ENCODE peak calls at places on chromosome 12, in nine cellular contexts. F is NCI-H2081; O is Right ventricle myocardium superior; Z is HTR-8/SVneo; D is EL; H is T-helper 17 cell; I is effector CD4-positive, alpha-beta T cell; V is C1 segment of cervical spinal cord; X is stimulated activated CD8-positive, alpha-beta memory T cell treated with anti-CD3 and anti-CD28 coated beads, Interleukin-4, amount 100 ng/mL, for 1 hour. R is an unnamed sample.
A peak's percentile ranks its signal among the peaks of the same experiment; 100 is the strongest.

GRCh38 chr12:44377443-44378160 is 498.5 kb downstream of the NELL2 start:
- DNase-seq in F (peak; percentile 98), O (no peak), Z (no peak), H (no peak), V (no peak), X (no peak), I (no peak), D (no peak), R (no peak)

GRCh38 chr12:20434993-20435392 is 66.7 kb downstream of the PDE3A start:
- DNase-seq in O (no peak), I (no peak), X (no peak), V (no peak), Z (no peak), D (peak; percentile 64), H (no peak), F (no peak), R (no peak)

GRCh38 chr12:109833307-109834189 is at the start of gene TRPV4:
- DNase-seq in D (peak; percentile 34), O (peak; percentile 45), Z (peak; percentile 41), V (no peak), I (no peak), X (no peak), F (no peak), H (no peak), R (no peak)

GRCh38 chr12:53208877-53209463 is 1.9 kb upstream of the ITGB7 start:
- DNase-seq in I (no peak), O (peak; percentile 19), H (no peak), Z (no peak), V (no peak), F (no peak), D (no peak), X (no peak), R (no peak)

GRCh38 chr12:77062396-77062795 is 3.0 kb downstream of the E2F7 start:
- DNase-seq in I (no peak), F (no peak), O (no peak), H (no peak), Z (no peak), D (no peak), V (no peak), X (no peak), R (no peak)

GRCh38 chr12:42094277-42094676 is 50.4 kb downstream of the GXYLT1 start:
- DNase-seq in V (no peak), F (no peak), D (peak; percentile 72), O (no peak), H (no peak), X (no peak), I (peak; percentile 4), Z (peak; percentile 5), R (no peak)

GRCh38 chr12:14607561-14607960 is 39.9 kb upstream of the PLBD1 start:
- DNase-seq in I (no peak), X (no peak), O (no peak), H (no peak), F (no peak), V (no peak), D (no peak), Z (no peak), R (no peak)

GRCh38 chr12:15256760-15257159 is 35.5 kb upstream of the RERG start:
- DNase-seq in V (no peak), I (no peak), F (peak; percentile 75), Z (no peak), H (no peak), X (no peak), D (no peak), O (no peak), R (no peak)

GRCh38 chr12:40016960-40017359 is 88.9 kb downstream of the SLC2A13 start:
- DNase-seq in F (no peak), Z (no peak), I (no peak), H (no peak), V (no peak), D (no peak), O (no peak), X (no peak), R (no peak)

GRCh38 chr12:128929046-128929445 is 75.8 kb downstream of the GLT1D1 start:
- DNase-seq in Z (no peak), D (no peak), H (no peak), X (no peak), F (no peak), O (no peak), V (no peak), I (no peak), R (no peak)

GRCh38 chr12:33547084-33547483 is 107.5 kb upstream of the SYT10 start:
- DNase-seq in V (no peak), Z (no peak), D (no peak), F (no peak), O (no peak), X (no peak), H (no peak), I (no peak), R (no peak)

GRCh38 chr12:51911788-51912711 is 4.7 kb downstream of the ACVRL1 start:
- DNase-seq in H (no peak), D (no peak), F (no peak), I (no peak), V (no peak), X (no peak), O (peak; percentile 78), Z (no peak), R (no peak)

GRCh38 chr12:95131589-95132335 is 58.3 kb upstream of the NR2C1 start:
- DNase-seq in Z (no peak), V (no peak), F (no peak), O (no peak), H (no peak), I (no peak), X (no peak), D (no peak), R (no peak)

GRCh38 chr12:126219654-126220279 is 1154.5 kb downstream of the AACS start:
- DNase-seq in I (no peak), Z (no peak), O (no peak), H (no peak), X (no peak), V (no peak), F (no peak), D (no peak), R (no peak)

GRCh38 chr12:15001733-15002471 is 29.1 kb downstream of the PDE6H start:
- DNase-seq in H (no peak), O (peak; percentile 66), I (no peak), D (no peak), F (no peak), V (peak; percentile 12), X (no peak), Z (no peak), R (no peak)

GRCh38 chr12:89525002-89525823 is 617 bp upstream of the GALNT4 start:
- DNase-seq in I (peak; percentile 36), F (peak; percentile 35), X (no peak), V (peak; percentile 77), O (peak; percentile 68), Z (peak; percentile 8), H (peak; percentile 31), D (peak; percentile 40), R (peak; percentile 63)

GRCh38 chr12:123512838-123513665 is 20.5 kb downstream of the RILPL1 start:
- DNase-seq in I (no peak), O (no peak), V (no peak), D (no peak), F (no peak), X (no peak), H (no peak), Z (no peak), R (no peak)

GRCh38 chr12:91958816-91959215 is 186.8 kb downstream of the BTG1 start:
- DNase-seq in D (peak; percentile 70), F (no peak), X (no peak), V (no peak), Z (peak; percentile 27), O (no peak), I (no peak), H (no peak), R (no peak)

GRCh38 chr12:114762490-114763110 is 78.6 kb upstream of the TBX3 start:
- DNase-seq in I (no peak), F (no peak), O (peak; percentile 46), X (no peak), D (no peak), Z (no peak), V (no peak), H (no peak), R (no peak)

GRCh38 chr12:3216726-3217682 is 139.8 kb downstream of the TSPAN9 start:
- DNase-seq in H (no peak), Z (peak; percentile 94), D (peak; percentile 83), I (no peak), O (no peak), F (no peak), V (no peak), X (no peak), R (no peak)

GRCh38 chr12:14892726-14893442 is 7.2 kb upstream of the MGP start:
- DNase-seq in Z (no peak), H (no peak), I (no peak), D (no peak), X (no peak), F (no peak), V (peak; percentile 5), O (no peak), R (peak; percentile 18)

GRCh38 chr12:29133141-29133540 is 15.9 kb upstream of the FAR2 start:
- DNase-seq in D (peak; percentile 14), O (no peak), Z (no peak), F (no peak), V (no peak), X (no peak), H (no peak), I (no peak), R (no peak)

GRCh38 chr12:106305376-106305775 is 2.8 kb downstream of the TCP11L2 start:
- DNase-seq in X (no peak), D (no peak), V (no peak), H (no peak), Z (no peak), I (no peak), F (no peak), O (no peak), R (no peak)

GRCh38 chr12:132046561-132046960 is 96.8 kb downstream of the EP400 start:
- DNase-seq in I (no peak), Z (no peak), F (no peak), X (no peak), D (peak; percentile 95), V (no peak), O (no peak), H (no peak), R (no peak)

GRCh38 chr12:119479121-119479561 is 114.4 kb upstream of the TMEM233 start:
- DNase-seq in O (no peak), D (no peak), Z (no peak), F (no peak), X (no peak), I (no peak), V (no peak), H (no peak), R (no peak)

GRCh38 chr12:124833693-124834122 is 30.0 kb downstream of the SCARB1 start:
- DNase-seq in D (no peak), Z (no peak), X (no peak), H (no peak), V (no peak), I (no peak), O (peak; percentile 57), F (peak; percentile 92), R (no peak)

GRCh38 chr12:72075401-72075800 is 136.8 kb downstream of the TPH2 start:
- DNase-seq in V (no peak), O (no peak), I (no peak), X (no peak), F (peak; percentile 13), D (no peak), Z (no peak), H (no peak), R (no peak)

GRCh38 chr12:4268549-4269181 is 4.9 kb upstream of the CCND2 start:
- DNase-seq in X (no peak), D (no peak), H (no peak), O (no peak), I (no peak), V (no peak), Z (no peak), F (no peak), R (no peak)

GRCh38 chr12:1443421-1444141 is 150.8 kb downstream of the FBXL14 start:
- DNase-seq in Z (no peak), H (no peak), F (no peak), V (no peak), X (no peak), O (no peak), I (no peak), D (peak; percentile 72), R (no peak)

GRCh38 chr12:29334911-29335310 is 46.1 kb downstream of the ERGIC2 start:
- DNase-seq in X (no peak), I (no peak), H (no peak), V (no peak), F (no peak), O (no peak), D (peak; percentile 25), Z (no peak), R (no peak)

GRCh38 chr12:103852498-103852992 is 11.5 kb upstream of the NT5DC3 start:
- DNase-seq in I (no peak), H (no peak), V (no peak), O (no peak), Z (no peak), F (peak; percentile 93), D (no peak), X (no peak), R (no peak)

R was measured in Caco-2.